ENCODE peak calls at places on chromosomes 13 and 19, in six cellular contexts. A is A549; M is heart left ventricle; F is H9; X is naive thymus-derived CD4-positive, alpha-beta T cell; P is CD8-positive, alpha-beta memory T cell. I is an unnamed sample.

GRCh38 chr13:35926859-35927530 is 204.2 kb downstream of the DCLK1 start:
- DNase-seq in A (no peak), P (no peak), F (no peak), M (no peak), X (no peak), I (no peak)

GRCh38 chr13:40126301-40127085 is 471.0 kb downstream of the COG6 start:
- DNase-seq in X (peak; percentile 16), A (no peak), M (no peak), F (no peak), P (no peak), I (no peak)

GRCh38 chr13:60167121-60167520 is 3.4 kb upstream of the DIAPH3 start:
- DNase-seq in P (no peak), M (no peak), F (no peak), A (no peak), X (no peak), I (no peak)

GRCh38 chr13:70568571-70568970 is 460.3 kb upstream of the KLHL1 start:
- DNase-seq in F (no peak), M (no peak), A (peak; percentile 45), P (no peak), X (no peak), I (peak; percentile 9)

GRCh38 chr19:19652482-19653295 is 9.2 kb upstream of the GMIP start:
- DNase-seq in F (no peak), X (no peak), M (no peak), P (no peak), A (no peak), I (no peak)

GRCh38 chr19:23991170-23991569 is 76.5 kb downstream of the ZNF726 start:
- DNase-seq in M (no peak), F (no peak), A (peak; percentile 12), P (peak; percentile 56), X (no peak), I (peak; percentile 6)

GRCh38 chr13:78121459-78122348 is 203.1 kb upstream of the EDNRB start:
- DNase-seq in M (no peak), F (no peak), X (peak; percentile 42), P (peak; percentile 51), A (peak; percentile 57), I (peak; percentile 70)

GRCh38 chr19:47613165-47614146 is 4.5 kb downstream of the BICRA start:
- DNase-seq in A (no peak), P (no peak), M (no peak), X (no peak), F (peak; percentile 78), I (no peak)

GRCh38 chr19:23957660-23958281 is 43.1 kb downstream of the ZNF726 start:
- DNase-seq in A (peak; percentile 11), M (no peak), X (no peak), F (no peak), P (no peak), I (no peak)

GRCh38 chr19:16807416-16808274 is 21.6 kb upstream of the SIN3B start:
- DNase-seq in A (no peak), F (no peak), M (no peak), X (no peak), P (no peak), I (no peak)

GRCh38 chr19:33175156-33175782 is 18.9 kb upstream of the LRP3 start:
- DNase-seq in P (no peak), M (no peak), X (no peak), F (no peak), A (no peak), I (no peak)

GRCh38 chr19:56026769-56027168 is 40.2 kb downstream of the NLRP5 start:
- DNase-seq in F (no peak), X (no peak), P (no peak), A (no peak), M (no peak), I (no peak)

GRCh38 chr19:22607653-22608430 is 26.3 kb upstream of the ZNF492 start:
- DNase-seq in P (no peak), A (no peak), X (no peak), M (peak; percentile 22), F (no peak), I (no peak)

GRCh38 chr13:95512424-95512823 is 40.1 kb upstream of the CLDN10 start:
- DNase-seq in F (no peak), P (no peak), X (no peak), M (no peak), A (no peak), I (no peak)

GRCh38 chr13:26707122-26708006 is 53.2 kb downstream of the GPR12 start:
- DNase-seq in P (no peak), X (peak; percentile 58), A (peak; percentile 51), M (no peak), F (peak; percentile 78), I (peak; percentile 25)

GRCh38 chr13:52706074-52706473 is 33.5 kb downstream of the CNMD start:
- DNase-seq in A (no peak), F (no peak), P (no peak), M (no peak), X (no peak), I (no peak)

GRCh38 chr13:33722216-33722900 is 95.6 kb upstream of the RFC3 start:
- DNase-seq in X (no peak), M (no peak), F (no peak), P (no peak), A (no peak), I (peak; percentile 3)

GRCh38 chr13:27975579-27976361 is 6.7 kb upstream of the CDX2 start:
- DNase-seq in F (peak; percentile 45), X (no peak), M (no peak), A (no peak), P (no peak), I (no peak)

GRCh38 chr13:44259045-44260042 is 114.3 kb upstream of the SERP2 start:
- DNase-seq in M (no peak), X (peak; percentile 37), F (no peak), P (peak; percentile 79), A (peak; percentile 32), I (peak; percentile 49)

GRCh38 chr19:38304866-38305429 is 897 bp downstream of the C19orf33 start:
- DNase-seq in X (no peak), P (no peak), A (peak; percentile 100), F (peak; percentile 99), M (peak; percentile 73), I (no peak)

GRCh38 chr13:26037302-26037701 is 14.5 kb downstream of the SHISA2 start:
- DNase-seq in M (no peak), X (peak; percentile 19), A (peak; percentile 19), P (no peak), F (peak; percentile 85), I (no peak)

GRCh38 chr19:35109395-35110112 is 6.1 kb upstream of the FXYD3 start:
- DNase-seq in P (no peak), F (no peak), X (no peak), A (peak; percentile 54), M (no peak), I (no peak)

GRCh38 chr13:24230428-24231072 is 70.0 kb downstream of the SPATA13 start:
- DNase-seq in X (no peak), F (no peak), A (no peak), M (no peak), P (peak; percentile 70), I (no peak)

GRCh38 chr19:36009220-36009619 is 607 bp upstream of the SYNE4 start:
- DNase-seq in A (peak; percentile 58), M (peak; percentile 80), F (peak; percentile 72), P (peak; percentile 51), X (peak; percentile 29), I (no peak)

GRCh38 chr19:30651066-30651465 is 278.9 kb downstream of the ZNF536 start:
- DNase-seq in P (no peak), X (no peak), F (no peak), M (no peak), A (no peak), I (no peak)

GRCh38 chr13:80338781-80339577 is 1.9 kb downstream of the SPRY2 start:
- DNase-seq in A (peak; percentile 61), X (no peak), F (peak; percentile 68), P (no peak), M (peak; percentile 80), I (no peak)

GRCh38 chr13:34044660-34045080 is 226.7 kb downstream of the RFC3 start:
- DNase-seq in M (no peak), X (no peak), F (no peak), P (no peak), A (peak; percentile 75), I (no peak)

GRCh38 chr13:58302349-58302748 is 670.8 kb downstream of the PCDH17 start:
- DNase-seq in A (no peak), X (no peak), F (no peak), M (no peak), P (no peak), I (no peak)

GRCh38 chr19:4018140-4018613 is 10.6 kb downstream of the PIAS4 start:
- DNase-seq in P (no peak), F (no peak), M (no peak), A (no peak), X (no peak), I (no peak)

GRCh38 chr19:45152504-45153338 is 8.1 kb downstream of the NKPD1 start:
- DNase-seq in M (peak; percentile 74), F (peak; percentile 82), X (peak; percentile 63), A (no peak), P (peak; percentile 63), I (peak; percentile 56)

GRCh38 chr13:97130201-97130600 is 91.9 kb upstream of the MBNL2 start:
- DNase-seq in M (no peak), F (no peak), X (no peak), P (no peak), A (no peak), I (no peak)

GRCh38 chr13:74920945-74921725 is 560.8 kb downstream of the TBC1D4 start:
- DNase-seq in P (no peak), F (no peak), M (no peak), X (no peak), A (no peak), I (no peak)
- H3K4me1 ChIP-seq in P (no peaks in the 10 kb centered on the region), F (no peaks in the 10 kb centered on the region), M (no peaks in the 10 kb centered on the region), X (no peaks in the 10 kb centered on the region), A (no peaks in the 10 kb centered on the region), I (no peaks in the 10 kb centered on the region)

GRCh38 chr19:5560156-5560555 is 7.6 kb downstream of the TINCR start:
- DNase-seq in M (no peak), P (no peak), X (no peak), A (no peak), F (no peak), I (no peak)
- H3K4me1 ChIP-seq in M (no peaks in the 10 kb centered on the region), P (no peaks in the 10 kb centered on the region), X (no peaks in the 10 kb centered on the region), A (peaks cover 7% of the 10 kb centered on the region), F (no peaks in the 10 kb centered on the region), I (no peaks in the 10 kb centered on the region)

GRCh38 chr19:50377051-50377441 is 789 bp downstream of the NR1H2 start:
- DNase-seq in P (peak; percentile 76), A (peak; percentile 75), X (peak; percentile 65), M (no peak), F (no peak), I (peak; percentile 56)
- H3K4me1 ChIP-seq in P (peaks cover 13% of the 10 kb centered on the region), A (peaks cover 9% of the 10 kb centered on the region), X (peaks cover 4% of the 10 kb centered on the region), M (peaks cover 15% of the 10 kb centered on the region), F (no peaks in the 10 kb centered on the region), I (peaks cover 12% of the 10 kb centered on the region)

DNA sequence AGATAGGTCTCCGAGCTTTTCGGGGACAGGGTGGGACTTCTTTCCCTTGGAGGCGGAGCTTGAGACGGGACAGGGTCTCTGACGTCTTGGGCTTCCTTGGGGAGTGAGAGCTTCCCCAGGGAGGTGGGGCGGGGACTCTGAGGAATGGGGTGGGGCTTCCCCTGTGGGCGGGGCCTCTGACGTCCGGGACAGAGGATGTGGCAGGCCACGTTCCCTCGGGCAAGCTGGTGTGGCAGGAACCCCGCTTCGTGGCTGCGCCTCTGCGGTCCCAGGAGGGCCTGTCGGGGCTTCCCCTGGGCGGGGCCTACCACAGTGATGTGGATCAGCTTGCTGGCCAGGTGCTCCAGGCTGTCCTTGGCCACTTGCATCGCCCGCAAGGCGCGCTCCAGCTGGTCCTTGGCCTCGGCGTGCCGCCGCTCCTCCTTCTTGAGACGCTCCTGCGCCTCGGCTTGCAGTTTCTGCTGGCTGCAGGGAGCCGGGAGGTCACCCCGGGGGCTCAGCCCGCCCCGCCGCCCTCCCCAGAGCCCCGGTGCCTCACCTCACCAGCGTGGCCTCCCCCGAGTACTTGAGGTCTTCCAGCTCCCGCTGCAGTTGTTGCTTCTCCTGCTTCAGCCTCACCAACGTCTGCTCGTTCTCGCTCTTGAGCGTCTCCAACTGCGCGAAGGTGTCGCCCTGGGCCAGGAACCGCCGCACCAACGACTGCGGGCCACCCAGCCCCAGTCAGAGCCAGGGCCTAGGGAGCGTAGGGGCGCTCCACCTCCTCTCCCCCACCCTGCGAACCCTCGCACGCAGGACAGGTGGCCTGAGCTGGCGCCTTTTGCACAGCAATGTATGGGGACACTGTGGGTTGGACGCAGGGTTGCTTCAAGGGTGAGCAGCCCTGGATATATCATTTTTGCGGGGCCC is 3.3 kb upstream of the RGL3 start:
- DNase-seq in A (peak; percentile 48), X (peak; percentile 43), F (peak; percentile 99), P (peak; percentile 77), M (peak; percentile 92), I (peak; percentile 56)
- H3K4me1 ChIP-seq in A (no peaks in the 10 kb centered on the region), X (peaks cover 14% of the 10 kb centered on the region), F (no peaks in the 10 kb centered on the region), P (peaks cover 37% of the 10 kb centered on the region), M (peaks cover 17% of the 10 kb centered on the region), I (peaks cover 53% of the 10 kb centered on the region)

I was measured in CD4-positive, CD25-positive, alpha-beta regulatory T cell.